ENCODE peak calls at places on chromosome 2, in five cellular contexts. G is GM13977, N is A549, W is WTC11, B is foreskin fibroblast. E is an unnamed sample.

GRCh38 chr2:130728007-130728454 is 839 bp upstream of the GPR148 start:
- DNase-seq in W (peak; percentile 20), N (no peak), B (no peak), G (no peak), E (no peak)

GRCh38 chr2:95074663-95075439 is 46.8 kb downstream of the MRPS5 start:
- DNase-seq in B (no peak), W (no peak), N (no peak), G (no peak), E (no peak)

GRCh38 chr2:56184500-56184996 is 758 bp downstream of the CCDC85A start:
- DNase-seq in N (peak; percentile 17), G (no peak), W (peak; percentile 50), B (no peak), E (no peak)

GRCh38 chr2:133982231-133982630 is 271.6 kb upstream of the MGAT5 start:
- DNase-seq in B (no peak), W (no peak), G (no peak), N (no peak), E (no peak)

GRCh38 chr2:104654813-104655212 is 199.1 kb upstream of the POU3F3 start:
- DNase-seq in W (no peak), B (no peak), G (no peak), N (no peak), E (no peak)

GRCh38 chr2:218263817-218264611 is 3.2 kb downstream of the GPBAR1 start:
- DNase-seq in W (no peak), N (no peak), B (no peak), G (no peak), E (no peak)

GRCh38 chr2:2834530-2835254 is 503.6 kb upstream of the MYT1L start:
- DNase-seq in N (no peak), G (no peak), B (no peak), W (no peak), E (no peak)

GRCh38 chr2:37689751-37690150 is 18.3 kb upstream of the CDC42EP3 start:
- DNase-seq in N (no peak), G (no peak), B (no peak), W (no peak), E (no peak)

GRCh38 chr2:45257820-45258219 is 248.6 kb upstream of the SIX2 start:
- DNase-seq in W (no peak), B (no peak), G (no peak), N (no peak), E (no peak)

GRCh38 chr2:220228310-220229006 is 601.0 kb downstream of the SLC4A3 start:
- DNase-seq in W (no peak), G (no peak), B (peak; percentile 96), N (peak; percentile 60), E (peak; percentile 98)

GRCh38 chr2:215394102-215394805 is 41.6 kb downstream of the FN1 start:
- DNase-seq in B (no peak), N (no peak), W (no peak), G (no peak), E (no peak)

GRCh38 chr2:187215576-187216240 is 232.3 kb downstream of the CALCRL start:
- DNase-seq in N (no peak), W (no peak), G (no peak), B (peak; percentile 6), E (peak; percentile 1)

GRCh38 chr2:119689218-119689617 is 10.2 kb downstream of the TMEM177 start:
- DNase-seq in N (no peak), B (no peak), G (no peak), W (no peak), E (no peak)

GRCh38 chr2:193847140-193847539 is 1652.4 kb upstream of the TMEFF2 start:
- DNase-seq in W (no peak), N (no peak), G (no peak), B (peak; percentile 35), E (peak; percentile 17)

GRCh38 chr2:165572155-165572554 is 102.7 kb downstream of the CSRNP3 start:
- DNase-seq in B (no peak), N (no peak), G (no peak), W (no peak), E (no peak)

GRCh38 chr2:96580771-96581170 is 44.2 kb downstream of the ARID5A start:
- DNase-seq in N (peak; percentile 18), G (no peak), B (no peak), W (no peak), E (no peak)

GRCh38 chr2:170457742-170458141 is 257.4 kb upstream of the SP5 start:
- DNase-seq in G (no peak), B (no peak), N (no peak), W (no peak), E (no peak)

GRCh38 chr2:16105664-16106281 is 165.4 kb downstream of the MYCN start:
- DNase-seq in B (no peak), W (peak; percentile 89), N (no peak), G (no peak), E (no peak)

GRCh38 chr2:96024336-96025106 is 10.2 kb downstream of the GPAT2 start:
- DNase-seq in G (peak; percentile 1), B (no peak), N (no peak), W (no peak), E (no peak)

DNA sequence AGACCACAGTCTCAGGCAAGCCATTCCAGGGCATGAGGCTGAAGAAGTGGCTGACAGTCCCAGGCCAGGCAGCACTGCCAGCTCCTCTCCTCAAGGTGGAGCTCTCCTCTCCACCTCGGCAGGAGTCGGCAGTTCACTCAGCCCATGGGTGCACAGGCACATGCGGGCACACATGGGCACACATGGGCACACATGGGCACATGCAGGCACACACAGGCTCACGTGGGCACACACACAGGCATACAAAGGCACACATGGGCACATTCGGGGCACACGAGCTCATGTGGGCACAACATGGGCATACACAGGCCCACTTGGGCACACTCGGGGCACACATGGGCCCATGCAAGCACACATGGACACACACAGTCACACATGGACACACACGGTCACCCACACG is 65.3 kb upstream of the TAF1B start:
- DNase-seq in N (peak; percentile 56), G (no peak), B (no peak), W (peak; percentile 51), E (no peak)
- TF ChIP-seq CTCF in N (peak; percentile 21), G (peak; percentile 37), B (peak; percentile 38), W (peak; percentile 29), E (peak; percentile 65)

GRCh38 chr2:118372876-118373597 is 284.8 kb downstream of the INSIG2 start:
- DNase-seq in W (no peak), B (no peak), G (no peak), N (no peak), E (no peak)

GRCh38 chr2:118374974-118375745 is 286.9 kb downstream of the INSIG2 start:
- DNase-seq in B (no peak), W (no peak), G (no peak), N (no peak), E (no peak)

GRCh38 chr2:118375907-118376306 is 287.6 kb downstream of the INSIG2 start:
- DNase-seq in N (no peak), B (no peak), G (no peak), W (no peak), E (no peak)

GRCh38 chr2:118371500-118371899 is 283.2 kb downstream of the INSIG2 start:
- DNase-seq in B (peak; percentile 51), N (peak; percentile 10), G (peak; percentile 15), W (peak; percentile 70), E (peak; percentile 15)
- TF ChIP-seq CTCF in B (peak; percentile 80), N (peak; percentile 58), G (peak; percentile 60), W (peak; percentile 59), E (peak; percentile 60)

GRCh38 chr2:86050301-86050700 is 55.4 kb downstream of the POLR1A start:
- DNase-seq in N (no peak), G (no peak), B (no peak), W (no peak), E (no peak)
- TF ChIP-seq CTCF in N (no peak), G (no peak), B (no peak), W (no peak), E (no peak)

GRCh38 chr2:54899576-54900200 is 150.6 kb downstream of the RTN4 start:
- DNase-seq in W (no peak), B (peak; percentile 67), N (peak; percentile 35), G (peak; percentile 17), E (peak; percentile 72)
- TF ChIP-seq CTCF in W (no peak), B (peak; percentile 64), N (peak; percentile 75), G (peak; percentile 58), E (peak; percentile 81)

GRCh38 chr2:10166489-10167295 is 44.2 kb downstream of the RRM2 start:
- DNase-seq in N (no peak), G (no peak), B (no peak), W (no peak), E (no peak)

GRCh38 chr2:10165816-10166488 is 43.4 kb downstream of the RRM2 start:
- DNase-seq in B (no peak), N (no peak), W (no peak), G (no peak), E (no peak)

GRCh38 chr2:10164611-10165010 is 42.1 kb downstream of the RRM2 start:
- DNase-seq in N (no peak), G (no peak), B (no peak), W (no peak), E (no peak)

GRCh38 chr2:10163498-10164486 is 41.3 kb downstream of the RRM2 start:
- DNase-seq in B (no peak), N (no peak), G (peak; percentile 50), W (no peak), E (peak; percentile 9)

GRCh38 chr2:10165282-10165681 is 42.7 kb downstream of the RRM2 start:
- DNase-seq in B (no peak), W (no peak), N (no peak), G (no peak), E (no peak)
- TF ChIP-seq CTCF in B (no peak), W (no peak), N (no peak), G (no peak), E (no peak)

GRCh38 chr2:185522472-185522871 is 216.1 kb upstream of the FSIP2 start:
- DNase-seq in W (no peak), B (no peak), G (no peak), N (no peak), E (no peak)
- TF ChIP-seq CTCF in W (no peak), B (no peak), G (peak; percentile 32), N (peak; percentile 7), E (peak; percentile 12)